ENCODE peak calls at places on chromosomes 4 and X, in four cellular contexts. F is heart right ventricle, I is endodermal cell, Q is SJSA1. V is an unnamed sample.

GRCh38 chr4:183388021-183388420 is 56.4 kb upstream of the CDKN2AIP start:
- DNase-seq in F (no peak), I (no peak), Q (no peak), V (no peak)

GRCh38 chr4:56653461-56654237 is 27.4 kb downstream of the HOPX start:
- DNase-seq in F (no peak), I (no peak), Q (no peak), V (no peak)

GRCh38 chr4:52750819-52751348 is 341 bp downstream of the ERVMER34-1 start:
- DNase-seq in F (peak; percentile 23), I (no peak), Q (no peak), V (peak; percentile 13)

GRCh38 chrX:153190384-153190783 is 11.3 kb downstream of the MAGEA1 start:
- DNase-seq in F (no peak), I (no peak), Q (no peak), V (no peak)

GRCh38 chr4:184848510-184848909 is 22.7 kb upstream of the ACSL1 start:
- DNase-seq in F (no peak), I (no peak), Q (no peak), V (no peak)

GRCh38 chr4:61200195-61200990 is at the start of gene ADGRL3:
- DNase-seq in F (peak; percentile 41), I (peak; percentile 94), Q (no peak), V (no peak)

GRCh38 chr4:73673286-73673685 is 53.0 kb upstream of the RASSF6 start:
- DNase-seq in F (no peak), I (no peak), Q (no peak), V (no peak)

GRCh38 chr4:8332038-8332857 is 62.7 kb downstream of the HTRA3 start:
- DNase-seq in F (no peak), I (no peak), Q (no peak), V (no peak)

GRCh38 chr4:84952776-84953175 is 13.7 kb downstream of the WDFY3 start:
- DNase-seq in F (no peak), I (no peak), Q (no peak), V (no peak)

GRCh38 chr4:26218677-26219181 is 102.1 kb upstream of the RBPJ start:
- DNase-seq in F (no peak), I (no peak), Q (no peak), V (no peak)

GRCh38 chr4:67934628-67935027 is 28.7 kb downstream of the TMPRSS11A start:
- DNase-seq in F (no peak), I (peak; percentile 43), Q (no peak), V (no peak)

GRCh38 chr4:98614655-98615054 is 43.8 kb downstream of the TSPAN5 start:
- DNase-seq in F (no peak), I (no peak), Q (no peak), V (no peak)

GRCh38 chr4:98613453-98614075 is 44.8 kb downstream of the TSPAN5 start:
- DNase-seq in F (no peak), I (no peak), Q (no peak), V (no peak)

GRCh38 chr4:98614081-98614480 is 44.3 kb downstream of the TSPAN5 start:
- DNase-seq in F (no peak), I (no peak), Q (no peak), V (no peak)

GRCh38 chr4:98617358-98618047 is 40.9 kb downstream of the TSPAN5 start:
- DNase-seq in F (no peak), I (no peak), Q (no peak), V (no peak)

DNA sequence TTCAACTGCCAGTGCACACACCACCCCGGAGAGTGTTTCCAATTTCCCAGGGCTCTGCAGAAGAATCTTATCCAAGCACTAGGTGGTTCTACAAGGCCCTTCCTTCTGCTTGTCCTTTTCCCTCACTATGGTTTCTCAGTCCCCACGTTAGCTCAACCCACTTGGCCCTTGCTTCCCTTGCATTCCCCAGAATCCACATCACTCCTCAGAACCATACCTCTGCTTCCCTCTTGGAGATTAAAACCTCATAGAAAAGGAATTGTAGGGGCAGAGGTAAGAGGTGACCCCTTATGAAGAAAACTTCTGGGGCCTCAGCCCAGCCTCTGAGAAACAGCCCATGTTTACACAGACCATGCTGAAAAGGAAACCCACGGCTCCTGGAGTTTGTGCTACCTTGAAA is 42.4 kb downstream of the TSPAN5 start:
- DNase-seq in F (no peak), I (no peak), Q (no peak), V (no peak)
- H3K4me3 ChIP-seq in F (no peak overlapping the region), I (no peak overlapping the region), Q (no peak overlapping the region), V (no peak overlapping the region)

GRCh38 chr4:74932832-74933561 is at the start of gene PARM1:
- DNase-seq in F (peak; percentile 92), I (peak; percentile 97), Q (peak; percentile 83), V (peak; percentile 95)

GRCh38 chr4:74932010-74932409 is 906 bp upstream of the PARM1 start:
- DNase-seq in F (no peak), I (no peak), Q (no peak), V (no peak)

GRCh38 chr4:74934016-74934821 is 1.3 kb downstream of the PARM1 start:
- DNase-seq in F (peak; percentile 35), I (peak; percentile 75), Q (no peak), V (peak; percentile 76)

GRCh38 chr4:74933562-74934015 is 673 bp downstream of the PARM1 start:
- DNase-seq in F (peak; percentile 20), I (no peak), Q (no peak), V (peak; percentile 33)

DNA sequence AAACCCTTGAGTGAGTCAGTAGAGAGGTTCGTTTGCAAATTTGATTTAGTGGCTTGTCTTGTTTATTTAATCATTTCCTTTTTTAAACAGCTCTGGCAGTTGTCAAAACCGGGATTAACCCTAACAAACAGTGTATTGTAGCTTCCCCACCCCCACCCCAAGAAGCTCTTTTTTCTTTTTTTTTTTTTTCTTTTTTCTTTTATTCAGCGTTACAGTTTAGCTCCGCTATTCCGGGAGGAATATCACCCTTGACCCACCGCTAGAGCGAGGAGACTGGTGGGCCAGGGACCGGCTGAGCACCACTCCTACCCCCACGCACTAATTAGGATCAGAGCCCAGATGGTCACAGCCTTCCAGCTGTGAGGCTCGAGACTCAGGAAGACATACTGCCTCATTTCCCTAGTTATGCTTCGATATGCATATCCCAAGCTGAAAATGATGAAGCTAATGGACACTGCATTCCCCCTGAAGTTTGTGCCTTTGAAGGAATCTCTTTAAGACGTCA is 2.0 kb downstream of the PARM1 start:
- DNase-seq in F (no peak), I (no peak), Q (no peak), V (no peak)
- H3K4me3 ChIP-seq in F (peak overlapping the region; percentile 65), I (peak overlapping the region; percentile 72), Q (no peak overlapping the region), V (peak overlapping the region; percentile 72)

GRCh38 chrX:56783450-56783831 is 54.4 kb downstream of the NBDY start:
- DNase-seq in F (no peak), I (peak; percentile 68), Q (no peak), V (no peak)
- H3K4me3 ChIP-seq in F (no peak overlapping the region), I (no peak overlapping the region), Q (no peak overlapping the region), V (peak overlapping the region; percentile 12)

GRCh38 chr4:5891563-5892320 is 1.1 kb downstream of the CRMP1 start:
- DNase-seq in F (no peak), I (no peak), Q (no peak), V (no peak)
- H3K4me3 ChIP-seq in F (no peak overlapping the region), I (no peak overlapping the region), Q (no peak overlapping the region), V (no peak overlapping the region)

DNA sequence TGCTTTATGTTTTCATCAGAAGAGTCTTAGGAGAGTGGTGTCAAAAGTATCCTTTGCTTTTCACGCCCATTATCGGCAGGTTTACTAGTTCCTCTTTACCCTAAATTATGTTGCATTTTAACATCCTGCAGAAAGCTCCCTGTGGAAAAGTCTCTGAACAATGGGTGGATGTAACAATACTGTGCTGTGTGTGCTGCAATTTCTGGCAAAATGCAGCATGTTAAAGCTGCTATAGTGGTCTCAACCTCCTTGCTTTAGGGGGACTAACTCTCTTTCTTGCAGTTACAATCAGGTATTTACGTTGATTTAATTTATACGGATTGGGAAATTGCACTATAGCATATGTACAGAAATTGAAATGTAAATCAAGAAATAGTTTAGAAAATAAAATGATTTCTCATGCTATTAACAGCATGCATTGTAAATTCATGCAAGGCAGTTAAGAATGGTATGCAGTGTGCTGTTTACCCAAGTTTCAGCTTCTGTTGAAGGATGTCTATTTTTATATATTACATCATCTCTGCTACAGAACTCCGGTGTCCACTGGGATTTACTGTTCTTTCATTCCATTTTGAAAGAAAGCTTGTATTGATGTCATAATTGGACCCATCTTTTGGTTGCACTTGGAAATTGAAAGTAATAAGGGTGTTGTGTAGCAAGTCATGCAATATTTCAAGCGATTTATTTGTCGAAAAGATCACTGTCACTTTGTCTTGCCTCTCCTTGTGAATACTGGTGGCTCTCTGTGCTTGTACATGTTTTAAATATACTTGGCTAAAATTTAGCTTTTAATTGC is 145.7 kb downstream of the RAPGEF2 start:
- DNase-seq in F (no peak), I (no peak), Q (no peak), V (no peak)
- H3K4me3 ChIP-seq in F (peak overlapping the region; percentile 11), I (no peak overlapping the region), Q (peak overlapping the region; percentile 12), V (no peak overlapping the region)

DNA sequence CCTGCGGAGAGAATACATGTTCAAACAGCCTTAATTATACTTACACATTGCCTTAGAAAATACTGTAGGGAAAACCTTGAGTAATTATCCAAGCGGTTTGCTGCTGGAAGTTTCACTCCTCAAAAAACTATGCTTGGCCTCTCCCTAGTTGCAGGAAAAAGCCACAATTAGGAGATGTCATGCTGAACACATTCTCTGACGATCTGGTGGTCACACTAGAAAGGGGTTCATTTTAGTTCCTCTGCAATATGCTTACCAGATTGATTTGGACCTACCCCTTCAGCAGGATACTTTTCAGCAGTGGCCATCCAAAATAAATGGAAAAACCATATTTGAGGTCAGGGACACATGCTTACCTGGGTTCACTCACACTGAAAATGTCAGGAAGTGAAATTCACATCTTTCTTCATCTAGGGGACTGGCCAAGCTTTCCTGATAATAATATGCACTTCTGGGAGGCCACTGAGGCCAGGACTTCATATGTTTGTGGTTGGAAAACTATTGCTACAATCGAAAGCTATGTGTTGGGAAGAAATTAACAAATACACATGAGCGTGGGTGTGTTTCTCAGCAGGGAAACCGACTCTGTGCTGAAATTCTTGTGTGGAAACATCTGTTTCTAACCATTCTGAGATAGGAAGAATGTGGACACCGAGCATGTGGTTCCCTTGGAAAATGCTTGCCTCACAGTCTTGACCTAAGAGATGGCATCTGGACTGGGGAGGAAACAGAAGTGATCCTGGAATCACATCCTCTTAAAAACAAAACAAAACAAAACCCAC is 68.8 kb downstream of the ATXN3L start:
- DNase-seq in F (no peak), I (no peak), Q (no peak), V (peak; percentile 1)
- H3K4me3 ChIP-seq in F (no peak overlapping the region), I (no peak overlapping the region), Q (no peak overlapping the region), V (no peak overlapping the region)

GRCh38 chr4:77156912-77157858 is at the start of gene CCNG2:
- DNase-seq in F (peak; percentile 77), I (peak; percentile 97), Q (peak; percentile 86), V (peak; percentile 90)

GRCh38 chr4:77159798-77160197 is 2.8 kb downstream of the CCNG2 start:
- DNase-seq in F (no peak), I (no peak), Q (no peak), V (no peak)

GRCh38 chr4:77156533-77156911 is 485 bp upstream of the CCNG2 start:
- DNase-seq in F (peak; percentile 84), I (peak; percentile 99), Q (peak; percentile 97), V (peak; percentile 98)

GRCh38 chr4:77158487-77158861 is 1.5 kb downstream of the CCNG2 start:
- DNase-seq in F (no peak), I (no peak), Q (no peak), V (peak; percentile 42)

DNA sequence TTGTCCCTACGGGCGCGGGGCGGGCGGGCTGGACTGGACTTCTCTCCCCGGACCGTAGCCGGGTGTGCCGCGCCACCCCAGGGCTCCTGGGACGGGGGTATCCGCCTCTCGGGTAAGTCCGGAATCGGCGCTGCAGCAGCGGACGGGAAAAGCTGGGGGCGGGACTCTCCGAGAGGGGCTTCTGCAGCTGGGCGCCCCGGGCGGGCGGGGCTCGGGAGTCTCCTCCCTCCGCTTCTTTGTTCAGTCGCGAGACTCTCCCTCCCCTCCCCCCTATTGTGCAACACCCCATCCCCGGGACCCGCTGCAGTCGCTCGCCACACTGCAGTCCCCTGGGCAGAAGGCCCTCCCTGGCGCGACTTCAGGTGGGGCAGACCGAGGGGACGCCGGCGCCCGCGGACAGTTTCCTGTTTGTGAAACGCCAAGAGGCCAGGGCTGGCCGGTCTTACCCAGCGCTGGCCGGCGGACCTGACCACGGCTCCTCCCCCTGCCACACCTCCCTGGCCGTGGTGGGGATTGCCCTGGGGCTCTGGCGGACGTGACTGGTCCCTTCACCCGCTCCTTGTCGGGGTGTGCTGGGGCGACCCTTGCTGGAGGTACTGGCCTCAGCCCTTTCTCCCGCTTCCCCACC is 966 bp downstream of the CCNG2 start:
- DNase-seq in F (peak; percentile 86), I (peak; percentile 95), Q (peak; percentile 91), V (peak; percentile 93)
- H3K4me3 ChIP-seq in F (peak overlapping the region; percentile 99), I (peak overlapping the region; percentile 98), Q (peak overlapping the region; percentile 77), V (peak overlapping the region; percentile 95)

V was measured in thyroid gland.